ENCODE peak calls at places on chromosomes 1 and 21, in four cellular contexts. N is IMR-90, V is H1, Z is trophoblast cell. J is an unnamed sample.

GRCh38 chr1:959730-960039 is 629 bp upstream of the NOC2L start:
- DNase-seq in N (no peak), V (no peak), Z (peak; percentile 33), J (no peak)

GRCh38 chr1:27744556-27744955 is 18.8 kb downstream of the FAM76A start:
- DNase-seq in N (no peak), V (no peak), Z (no peak), J (peak; percentile 13)

GRCh38 chr1:180540697-180541594 is 17.8 kb upstream of the OVAAL start:
- DNase-seq in N (peak; percentile 31), V (no peak), Z (no peak), J (no peak)

GRCh38 chr1:39107891-39108290 is 81.7 kb downstream of the NDUFS5 start:
- DNase-seq in N (no peak), V (no peak), Z (no peak), J (no peak)

GRCh38 chr21:45971487-45972352 is 9.8 kb upstream of the COL6A1 start:
- DNase-seq in N (peak; percentile 87), V (no peak), Z (no peak), J (peak; percentile 37)

GRCh38 chr1:61131716-61132115 is 49.4 kb downstream of the NFIA start:
- DNase-seq in N (peak; percentile 48), V (no peak), Z (no peak), J (no peak)

GRCh38 chr1:233714631-233715217 is 100.8 kb downstream of the KCNK1 start:
- DNase-seq in N (no peak), V (no peak), Z (no peak), J (no peak)

GRCh38 chr1:53325326-53326087 is 2.4 kb downstream of the LRP8 start:
- DNase-seq in N (no peak), V (no peak), Z (no peak), J (no peak)

GRCh38 chr1:183069562-183070216 is 46.5 kb downstream of the LAMC1 start:
- DNase-seq in N (no peak), V (no peak), Z (no peak), J (no peak)

GRCh38 chr1:92736395-92736794 is 48.5 kb downstream of the EVI5 start:
- DNase-seq in N (peak; percentile 15), V (no peak), Z (peak; percentile 24), J (peak; percentile 51)

GRCh38 chr1:229237320-229237719 is 33.6 kb upstream of the RAB4A start:
- DNase-seq in N (no peak), V (no peak), Z (no peak), J (no peak)

GRCh38 chr1:27601771-27602509 is 2.0 kb downstream of the AHDC1 start:
- DNase-seq in N (no peak), V (no peak), Z (peak; percentile 21), J (no peak)

GRCh38 chr1:230283678-230284077 is 142.5 kb downstream of the PGBD5 start:
- DNase-seq in N (no peak), V (no peak), Z (no peak), J (no peak)

GRCh38 chr1:58500036-58500435 is 46.5 kb downstream of the OMA1 start:
- DNase-seq in N (no peak), V (no peak), Z (no peak), J (no peak)

DNA sequence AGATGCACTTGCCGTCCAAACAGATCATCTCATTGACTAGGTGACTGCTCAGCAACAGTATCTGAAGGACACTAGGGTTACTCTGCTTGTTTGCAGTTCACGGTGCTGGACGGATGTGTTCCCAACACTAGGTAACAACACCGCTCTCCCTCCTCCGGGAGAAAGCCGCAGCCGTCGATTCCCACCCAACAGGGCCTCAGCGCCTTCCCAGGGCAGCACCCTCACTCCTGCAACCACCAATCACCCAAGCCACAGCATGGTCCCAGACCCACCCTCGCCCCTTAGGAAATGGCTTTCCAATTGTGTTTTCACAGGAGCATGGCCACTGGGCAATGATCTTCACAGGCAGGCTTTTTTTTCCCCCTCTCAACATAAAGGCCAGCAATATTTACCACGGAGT is 779 bp downstream of the TLR5 start:
- DNase-seq in N (no peak), V (no peak), Z (no peak), J (no peak)
- H3K18ac ChIP-seq in N (no peak overlapping the region), V (no peak overlapping the region), Z (no peak overlapping the region), J (no peak overlapping the region)

GRCh38 chr1:155175281-155175926 is 1.8 kb downstream of the TRIM46 start:
- DNase-seq in N (no peak), V (no peak), Z (no peak), J (no peak)
- H3K18ac ChIP-seq in N (no peak overlapping the region), V (peak overlapping the region; percentile 2), Z (no peak overlapping the region), J (no peak overlapping the region)

GRCh38 chr1:54462597-54463258 is 56.5 kb upstream of the SSBP3 start:
- DNase-seq in N (no peak), V (no peak), Z (no peak), J (no peak)
- H3K18ac ChIP-seq in N (no peak overlapping the region), V (peak overlapping the region; percentile 55), Z (no peak overlapping the region), J (no peak overlapping the region)

DNA sequence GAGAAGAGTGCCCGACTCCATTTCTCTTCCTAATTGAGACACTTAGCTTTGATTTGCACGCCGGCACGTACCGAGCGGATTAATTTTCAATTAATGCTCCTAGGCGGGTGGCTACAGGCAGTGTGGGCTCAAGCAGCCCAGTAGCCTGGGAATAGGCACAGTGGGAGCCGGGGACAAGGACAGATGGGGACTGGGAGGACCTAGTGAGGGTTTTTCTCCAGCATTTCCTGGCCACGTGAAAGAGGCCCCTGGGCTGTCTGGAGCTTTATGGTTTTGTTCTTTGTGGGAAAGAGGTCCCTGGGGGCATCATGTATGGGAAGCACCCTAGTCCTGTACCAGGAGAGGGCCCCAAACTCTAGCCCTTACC is 78.6 kb upstream of the CSF3R start:
- DNase-seq in N (no peak), V (no peak), Z (no peak), J (no peak)
- H3K18ac ChIP-seq in N (no peak overlapping the region), V (no peak overlapping the region), Z (no peak overlapping the region), J (no peak overlapping the region)

DNA sequence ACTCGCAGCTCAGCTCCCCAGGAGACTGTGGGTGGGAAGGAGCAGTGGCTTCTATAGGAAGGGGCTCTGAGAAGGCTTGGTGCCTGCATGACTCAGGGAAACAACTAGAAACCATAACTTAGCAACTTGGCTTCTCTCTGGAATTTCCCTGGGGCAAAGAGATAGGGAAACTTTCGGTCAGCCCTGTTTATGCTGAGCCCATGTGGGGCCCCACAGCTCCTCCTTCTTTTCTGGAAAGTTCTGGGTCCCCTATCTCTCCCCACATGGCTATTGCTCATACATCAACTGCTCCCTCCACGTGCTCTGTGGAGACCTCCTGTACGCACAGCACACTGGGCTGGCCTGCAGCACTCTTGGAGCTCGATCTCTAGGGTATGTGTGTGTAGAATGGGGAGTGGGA is 39.3 kb downstream of the PLEKHA6 start:
- DNase-seq in N (peak; percentile 91), V (no peak), Z (peak; percentile 88), J (peak; percentile 64)
- H3K18ac ChIP-seq in N (peak overlapping the region; percentile 92), V (no peak overlapping the region), Z (peak overlapping the region; percentile 91), J (no peak overlapping the region)

J was measured in mesendoderm.